ENCODE peak calls at places on chromosomes 7 and 10, in six cellular contexts. I is stomach, F is left ventricle myocardium inferior, V is A549, D is HFFc6, G is neural crest cell. P is an unnamed sample.

GRCh38 chr10:85621562-85621961 is 745.0 kb downstream of the GRID1 start:
- DNase-seq in I (no peak), F (no peak), V (no peak), D (no peak), G (no peak), P (peak; percentile 6)

GRCh38 chr10:21724695-21725371 is 190.8 kb downstream of the MLLT10 start:
- DNase-seq in I (peak; percentile 73), F (peak; percentile 83), V (peak; percentile 49), D (peak; percentile 98), G (no peak), P (peak; percentile 95)

GRCh38 chr10:43371418-43371817 is at the start of gene FXYD4:
- DNase-seq in I (peak; percentile 88), F (no peak), V (no peak), D (no peak), G (no peak), P (no peak)

GRCh38 chr10:18665815-18666558 is 6.8 kb downstream of the ARL5B start:
- DNase-seq in I (no peak), F (no peak), V (no peak), D (no peak), G (no peak), P (no peak)

GRCh38 chr10:122461367-122461728 is at the start of gene HTRA1:
- DNase-seq in I (peak; percentile 56), F (peak; percentile 86), V (peak; percentile 49), D (peak; percentile 26), G (peak; percentile 43), P (peak; percentile 93)

GRCh38 chr10:130425169-130425568 is 289.0 kb downstream of the GLRX3 start:
- DNase-seq in I (no peak), F (no peak), V (no peak), D (no peak), G (no peak), P (peak; percentile 53)

GRCh38 chr7:111282626-111283025 is 191.7 kb downstream of the LRRN3 start:
- DNase-seq in I (no peak), F (no peak), V (no peak), D (no peak), G (no peak), P (no peak)

GRCh38 chr10:126001579-126001978 is 105.2 kb downstream of the FANK1 start:
- DNase-seq in I (no peak), F (no peak), V (peak; percentile 40), D (no peak), G (no peak), P (no peak)

GRCh38 chr10:3172081-3172445 is 519 bp downstream of the PITRM1 start:
- DNase-seq in I (no peak), F (no peak), V (no peak), D (peak; percentile 71), G (no peak), P (no peak)

GRCh38 chr10:111725035-111725434 is 458.5 kb downstream of the GPAM start:
- DNase-seq in I (no peak), F (no peak), V (no peak), D (no peak), G (no peak), P (no peak)

GRCh38 chr10:62577666-62578291 is 203.6 kb downstream of the ZNF365 start:
- DNase-seq in I (no peak), F (no peak), V (no peak), D (peak; percentile 85), G (no peak), P (no peak)

GRCh38 chr7:16187131-16187530 is 234.2 kb downstream of the CRPPA start:
- DNase-seq in I (no peak), F (no peak), V (no peak), D (no peak), G (no peak), P (no peak)

GRCh38 chr10:33199731-33200130 is 134.7 kb downstream of the NRP1 start:
- DNase-seq in I (no peak), F (no peak), V (no peak), D (peak; percentile 43), G (no peak), P (no peak)

GRCh38 chr7:44348300-44348699 is 22.9 kb upstream of the CAMK2B start:
- DNase-seq in I (no peak), F (no peak), V (peak; percentile 28), D (peak; percentile 46), G (no peak), P (no peak)

GRCh38 chr7:28160551-28160991 is 20.0 kb downstream of the JAZF1 start:
- DNase-seq in I (no peak), F (no peak), V (no peak), D (peak; percentile 50), G (no peak), P (no peak)

GRCh38 chr7:47373871-47374451 is 207.9 kb downstream of the TNS3 start:
- DNase-seq in I (peak; percentile 79), F (no peak), V (no peak), D (no peak), G (no peak), P (no peak)

GRCh38 chr10:323651-324293 is 188.5 kb downstream of the ZMYND11 start:
- DNase-seq in I (peak; percentile 53), F (peak; percentile 79), V (peak; percentile 81), D (peak; percentile 96), G (no peak), P (peak; percentile 91)

GRCh38 chr10:99667108-99667751 is 7.9 kb downstream of the ENTPD7 start:
- DNase-seq in I (no peak), F (no peak), V (peak; percentile 36), D (peak; percentile 90), G (no peak), P (no peak)

GRCh38 chr7:100515072-100515532 is 23.9 kb upstream of the AGFG2 start:
- DNase-seq in I (no peak), F (no peak), V (no peak), D (peak; percentile 48), G (no peak), P (no peak)

GRCh38 chr10:60236869-60237524 is 152.7 kb downstream of the ANK3 start:
- DNase-seq in I (peak; percentile 44), F (peak; percentile 24), V (no peak), D (no peak), G (no peak), P (no peak)

GRCh38 chr10:119368991-119369869 is 161.9 kb downstream of the GRK5 start:
- DNase-seq in I (no peak), F (no peak), V (no peak), D (no peak), G (no peak), P (no peak)

GRCh38 chr10:98431016-98431415 is 15.7 kb downstream of the HPS1 start:
- DNase-seq in I (no peak), F (peak; percentile 74), V (no peak), D (no peak), G (no peak), P (peak; percentile 78)

GRCh38 chr7:31633454-31633853 is 53.6 kb upstream of the PPP1R17 start:
- DNase-seq in I (no peak), F (no peak), V (no peak), D (no peak), G (no peak), P (no peak)

DNA sequence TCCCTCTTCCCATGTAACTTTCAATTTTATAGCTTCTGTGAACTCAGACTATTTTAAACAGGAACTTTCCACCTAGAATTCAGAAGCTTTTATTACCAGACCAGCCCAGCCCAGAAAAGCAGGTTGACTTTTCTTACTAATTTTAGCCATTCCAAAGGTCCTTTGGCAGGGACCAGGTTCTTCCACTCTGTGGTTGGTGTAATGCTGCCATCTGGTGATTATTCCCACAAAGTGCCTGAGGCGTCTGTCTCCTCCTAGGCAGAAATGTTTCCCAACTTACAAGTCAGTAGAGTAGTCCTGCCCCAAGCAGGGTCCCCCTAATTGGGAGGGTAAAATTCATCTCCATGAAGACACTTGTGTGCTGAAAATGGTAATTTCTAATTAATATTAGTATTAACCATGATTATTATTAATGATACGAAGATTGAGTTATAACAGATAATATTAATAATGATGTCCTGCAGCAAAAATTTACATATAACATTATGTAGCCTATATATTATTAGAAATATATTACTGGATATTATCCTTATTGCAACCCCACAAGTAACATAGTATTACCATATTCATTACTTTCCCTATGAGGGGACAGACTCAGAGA is 53.0 kb upstream of the PPP1R17 start:
- DNase-seq in I (peak; percentile 67), F (no peak), V (peak; percentile 47), D (peak; percentile 21), G (peak; percentile 53), P (no peak)
- TF ChIP-seq CTCF in I (peak; percentile 53), F (peak; percentile 76), V (peak; percentile 76), D (peak; percentile 63), G (peak; percentile 83), P (peak; percentile 65)

DNA sequence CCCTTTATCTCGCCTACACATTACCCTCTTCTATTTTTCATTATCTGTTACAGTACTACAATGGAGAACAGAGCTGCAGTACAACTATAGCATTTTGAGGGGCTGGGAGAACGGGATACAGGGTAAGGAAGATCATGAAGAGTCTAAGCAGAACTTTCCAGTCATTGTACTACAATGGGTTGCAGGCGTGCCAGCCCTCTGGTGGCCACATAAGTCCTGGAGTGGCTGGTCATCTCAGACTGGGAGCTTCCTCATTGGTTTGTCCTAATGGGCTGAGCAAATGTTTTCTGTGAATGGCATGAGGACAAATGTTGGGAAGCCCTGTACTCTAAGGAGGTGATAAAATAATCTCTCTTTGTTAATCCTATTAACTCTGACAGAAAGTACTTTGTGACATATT is 33.0 kb downstream of the TMEM106B start:
- DNase-seq in I (peak; percentile 44), F (no peak), V (peak; percentile 10), D (no peak), G (no peak), P (no peak)
- TF ChIP-seq CTCF in I (no peak), F (peak; percentile 33), V (peak; percentile 29), D (peak; percentile 52), G (peak; percentile 54), P (peak; percentile 41)

DNA sequence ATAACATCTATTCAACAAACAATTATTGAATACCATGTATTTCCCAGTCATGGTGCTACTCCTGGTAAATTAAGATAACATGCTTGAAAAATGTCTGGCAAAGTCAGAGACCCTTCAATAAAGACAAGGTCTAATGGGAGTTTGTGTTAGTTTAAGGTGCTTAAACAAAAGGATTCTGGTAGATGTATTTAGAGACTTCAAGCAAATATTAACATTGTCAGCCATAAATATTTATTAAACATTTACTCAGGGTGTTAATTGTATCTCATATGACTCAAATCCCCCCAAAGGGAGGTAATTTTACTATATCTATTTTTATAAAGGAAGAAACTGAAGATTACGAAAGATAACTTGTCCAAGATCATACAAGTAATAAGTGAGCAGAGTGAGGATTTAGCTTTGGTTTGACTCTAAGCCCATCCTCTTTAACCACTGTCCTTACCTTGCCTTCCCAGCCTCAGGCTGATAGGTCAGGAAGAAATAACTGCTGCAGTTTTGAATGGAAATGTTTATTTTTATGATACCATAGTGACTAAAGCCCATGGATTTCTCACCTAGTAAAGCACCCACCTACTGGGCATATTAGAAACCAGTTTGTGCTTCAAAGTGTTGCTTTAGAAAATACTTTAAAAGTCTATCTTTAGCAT is 215.4 kb downstream of the COBL start:
- DNase-seq in I (no peak), F (no peak), V (no peak), D (no peak), G (no peak), P (no peak)
- TF ChIP-seq CTCF in I (no peak), F (no peak), V (no peak), D (no peak), G (no peak), P (no peak)

GRCh38 chr7:105141068-105141467 is 127.1 kb downstream of the KMT2E start:
- DNase-seq in I (no peak), F (no peak), V (peak; percentile 31), D (peak; percentile 14), G (peak; percentile 22), P (no peak)
- TF ChIP-seq CTCF in I (no peak), F (peak; percentile 32), V (peak; percentile 49), D (peak; percentile 66), G (peak; percentile 52), P (peak; percentile 59)

GRCh38 chr7:84490661-84491060 is 296.1 kb upstream of the SEMA3A start:
- DNase-seq in I (no peak), F (no peak), V (no peak), D (peak; percentile 80), G (no peak), P (no peak)
- TF ChIP-seq CTCF in I (no peak), F (no peak), V (no peak), D (peak; percentile 83), G (no peak), P (peak; percentile 80)